ENCODE peak calls at places on chromosomes 5 and 9, in nine cellular contexts. X is neural crest cell, A is AG10803, K is H9, P is SK-N-SH, C is transverse colon, V is IMR-90, M is PC-3, R is cardiac fibroblast. E is an unnamed sample.

GRCh38 chr5:104344809-104345512 is 782.4 kb upstream of the NUDT12 start:
- DNase-seq in R (peak), C (no peak), M (peak), X (no peak), P (no peak), K (no peak), A (peak), V (peak), E (peak)

GRCh38 chr5:4905674-4906528 is 234.2 kb upstream of the ADAMTS16 start:
- DNase-seq in P (peak), K (peak), A (no peak), V (no peak), C (peak), X (no peak), R (no peak), M (no peak), E (no peak)

GRCh38 chr5:21646469-21646868 is 1206.7 kb downstream of the CDH12 start:
- DNase-seq in K (no peak), A (no peak), X (no peak), R (no peak), C (no peak), P (no peak), V (peak), M (peak), E (no peak)

GRCh38 chr5:92378961-92379611 is 996.0 kb upstream of the ARRDC3 start:
- DNase-seq in X (no peak), V (peak), R (peak), A (no peak), K (peak), P (no peak), M (peak), C (no peak), E (peak)

GRCh38 chr9:127283917-127284316 is 19.3 kb downstream of the GARNL3 start:
- DNase-seq in P (no peak), C (peak), X (no peak), A (peak), M (peak), R (peak), V (peak), K (no peak), E (peak)

GRCh38 chr9:9352877-9353481 is 1259.8 kb downstream of the PTPRD start:
- DNase-seq in V (no peak), C (no peak), P (no peak), R (peak), M (peak), A (no peak), X (peak), K (no peak), E (no peak)

GRCh38 chr5:111582962-111583669 is 70.8 kb upstream of the STARD4 start:
- DNase-seq in A (peak), M (no peak), V (peak), X (no peak), P (no peak), R (peak), K (no peak), C (no peak), E (no peak)

GRCh38 chr5:55899344-55899743 is 48.2 kb downstream of the IL31RA start:
- DNase-seq in K (no peak), A (peak), P (no peak), V (peak), C (no peak), R (peak), M (peak), X (no peak), E (no peak)

GRCh38 chr9:9598723-9599122 is 1014.1 kb downstream of the PTPRD start:
- DNase-seq in K (no peak), R (no peak), X (no peak), A (no peak), P (no peak), M (no peak), V (no peak), C (no peak), E (no peak)

GRCh38 chr5:2415678-2416077 is 335.8 kb downstream of the IRX2 start:
- DNase-seq in C (no peak), M (no peak), K (peak), R (no peak), A (no peak), V (no peak), X (no peak), P (peak), E (no peak)

GRCh38 chr9:117019242-117019641 is 332.1 kb downstream of the TRIM32 start:
- DNase-seq in V (no peak), C (no peak), P (no peak), R (no peak), A (no peak), K (no peak), X (no peak), M (no peak), E (no peak)

GRCh38 chr9:74073897-74074296 is 423.2 kb upstream of the RORB start:
- DNase-seq in X (no peak), R (no peak), M (no peak), K (no peak), A (no peak), C (no peak), V (no peak), P (no peak), E (no peak)

GRCh38 chr5:24163091-24163490 is 481.7 kb downstream of the CDH10 start:
- DNase-seq in C (no peak), R (no peak), V (no peak), P (no peak), A (no peak), X (no peak), K (no peak), M (peak), E (no peak)

GRCh38 chr5:110815916-110816605 is 77.3 kb downstream of the SLC25A46 start:
- DNase-seq in V (peak), C (no peak), P (no peak), R (peak), M (no peak), K (no peak), X (no peak), A (no peak), E (no peak)

GRCh38 chr5:97142521-97143254 is at the start of gene LIX1:
- DNase-seq in P (peak), K (peak), X (peak), V (peak), R (peak), C (peak), M (peak), A (peak), E (peak)

GRCh38 chr9:117434568-117434967 is 19.7 kb upstream of the ASTN2 start:
- DNase-seq in R (no peak), C (no peak), M (no peak), A (no peak), V (no peak), K (peak), X (no peak), P (no peak), E (no peak)

GRCh38 chr9:124278054-124278540 is 20.3 kb downstream of the NEK6 start:
- DNase-seq in X (no peak), V (no peak), C (no peak), P (no peak), A (no peak), R (no peak), K (no peak), M (no peak), E (no peak)

GRCh38 chr9:14313951-14314423 is at the start of gene NFIB:
- DNase-seq in R (peak), X (peak), A (no peak), K (peak), C (peak), V (peak), P (peak), M (peak), E (peak)

GRCh38 chr5:16536246-16536645 is 70.6 kb upstream of the ZNF622 start:
- DNase-seq in K (no peak), X (no peak), M (peak), A (peak), C (no peak), R (no peak), V (peak), P (no peak), E (no peak)

GRCh38 chr9:101738566-101739183 is at the start of gene GRIN3A:
- DNase-seq in X (peak), R (no peak), P (peak), C (peak), K (peak), M (no peak), A (no peak), V (no peak), E (peak)

GRCh38 chr9:108672475-108673065 is 183.2 kb downstream of the ACTL7B start:
- DNase-seq in V (no peak), X (no peak), R (no peak), A (peak), K (no peak), C (no peak), P (no peak), M (peak), E (peak)

GRCh38 chr5:41399840-41400239 is 110.6 kb downstream of the PLCXD3 start:
- DNase-seq in A (no peak), R (no peak), M (no peak), V (no peak), C (no peak), P (no peak), K (no peak), X (no peak), E (no peak)

GRCh38 chr5:134142806-134143205 is 28.3 kb downstream of the TCF7 start:
- DNase-seq in X (no peak), K (peak), C (no peak), P (no peak), A (no peak), V (no peak), R (no peak), M (no peak), E (peak)

GRCh38 chr9:96057155-96057554 is 181.7 kb downstream of the ERCC6L2 start:
- DNase-seq in V (no peak), R (no peak), X (no peak), C (no peak), P (no peak), M (no peak), A (no peak), K (no peak), E (no peak)

GRCh38 chr9:104905153-104905901 is 22.6 kb downstream of the ABCA1 start:
- DNase-seq in A (no peak), X (no peak), M (no peak), P (no peak), R (no peak), K (no peak), V (no peak), C (no peak), E (no peak)

GRCh38 chr5:24444439-24444838 is 200.3 kb downstream of the CDH10 start:
- DNase-seq in A (no peak), P (no peak), C (no peak), X (no peak), V (no peak), R (no peak), M (no peak), K (no peak), E (no peak)

GRCh38 chr5:15933481-15934207 is 245.9 kb downstream of the MARCHF11 start:
- DNase-seq in V (no peak), C (no peak), M (no peak), K (no peak), X (no peak), R (peak), A (no peak), P (no peak), E (no peak)

GRCh38 chr5:124655943-124656459 is 90.4 kb downstream of the ZNF608 start:
- DNase-seq in A (peak), K (no peak), M (peak), P (peak), X (no peak), C (peak), V (peak), R (peak), E (no peak)

GRCh38 chr5:139854953-139855352 is 59.3 kb downstream of the PSD2 start:
- DNase-seq in X (no peak), V (no peak), P (no peak), K (no peak), M (no peak), A (no peak), C (no peak), R (no peak), E (no peak)

GRCh38 chr5:158623971-158624370 is 475.7 kb downstream of the EBF1 start:
- DNase-seq in A (no peak), X (no peak), P (no peak), V (no peak), K (no peak), M (no peak), R (no peak), C (no peak), E (peak)

GRCh38 chr5:56951131-56951945 is 585 bp downstream of the MIER3 start:
- DNase-seq in M (no peak), K (peak), P (peak), X (peak), R (peak), C (peak), V (no peak), A (peak), E (peak)

GRCh38 chr5:172403191-172403794 is 51.0 kb downstream of the SH3PXD2B start:
- DNase-seq in A (peak), R (peak), C (peak), M (no peak), P (no peak), K (no peak), X (peak), V (peak), E (no peak)

GRCh38 chr9:119487118-119487827 is 118.0 kb upstream of the BRINP1 start:
- DNase-seq in C (no peak), R (no peak), M (no peak), X (no peak), V (no peak), A (no peak), P (no peak), K (no peak), E (no peak)

GRCh38 chr5:6583049-6583880 is 49.6 kb downstream of the NSUN2 start:
- DNase-seq in M (no peak), C (peak), X (peak), K (peak), P (peak), R (peak), A (no peak), V (no peak), E (peak)

GRCh38 chr9:125884196-125884595 is 137.0 kb downstream of the PBX3 start:
- DNase-seq in P (no peak), M (no peak), A (peak), C (no peak), R (no peak), X (no peak), K (no peak), V (no peak), E (no peak)

GRCh38 chr5:135657536-135658307 is 78.9 kb upstream of the CXCL14 start:
- DNase-seq in X (no peak), P (no peak), C (no peak), K (no peak), A (no peak), V (no peak), M (no peak), R (no peak), E (no peak)

GRCh38 chr5:135650081-135650480 is 71.3 kb upstream of the CXCL14 start:
- DNase-seq in A (no peak), C (no peak), K (no peak), X (no peak), V (no peak), M (no peak), P (no peak), R (no peak), E (no peak)

GRCh38 chr5:135651156-135651555 is 72.4 kb upstream of the CXCL14 start:
- DNase-seq in K (no peak), P (no peak), A (no peak), X (no peak), C (no peak), V (peak), M (peak), R (no peak), E (no peak)

GRCh38 chr5:135655326-135655725 is 76.5 kb upstream of the CXCL14 start:
- DNase-seq in V (no peak), R (no peak), P (no peak), C (no peak), X (no peak), K (no peak), A (no peak), M (no peak), E (no peak)

GRCh38 chr5:135654646-135655045 is 75.9 kb upstream of the CXCL14 start:
- DNase-seq in A (no peak), R (no peak), K (no peak), P (no peak), M (no peak), V (no peak), C (no peak), X (no peak), E (no peak)
- TF ChIP-seq CTCF in A (no peak), R (no peak), K (no peak), P (no peak), M (no peak), V (no peak), C (no peak), X (no peak), E (no peak)

DNA sequence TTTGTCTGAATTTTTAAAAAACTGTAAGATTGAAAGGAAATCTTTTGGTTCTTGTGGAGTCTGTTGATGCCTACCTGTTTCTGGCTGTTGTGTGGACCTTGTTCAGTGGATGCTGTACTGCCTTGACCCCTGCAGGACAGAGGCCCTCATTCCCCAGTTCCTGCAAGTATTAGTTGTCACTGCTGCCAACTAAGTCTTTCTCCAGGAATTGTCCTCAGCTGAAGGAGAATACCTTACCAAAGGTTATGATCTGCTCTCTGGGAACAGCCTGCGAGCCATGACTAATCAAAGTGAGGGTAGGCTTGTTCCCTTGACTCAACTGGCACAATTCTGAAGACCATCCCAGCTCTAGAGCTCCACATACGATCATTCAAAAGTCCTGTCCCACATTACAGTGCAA is 145.3 kb upstream of the FST start:
- DNase-seq in V (peak), C (no peak), M (peak), A (peak), P (no peak), K (peak), R (peak), X (no peak), E (peak)
- TF ChIP-seq CTCF in V (peak), C (no peak), M (peak), A (peak), P (peak), K (peak), R (peak), X (no peak), E (peak)

GRCh38 chr9:75588808-75589207 is 301.7 kb upstream of the PCSK5 start:
- DNase-seq in V (no peak), X (no peak), M (peak), K (no peak), A (no peak), P (peak), R (no peak), C (no peak), E (no peak)
- TF ChIP-seq CTCF in V (peak), X (peak), M (no peak), K (peak), A (peak), P (no peak), R (peak), C (peak), E (peak)

DNA sequence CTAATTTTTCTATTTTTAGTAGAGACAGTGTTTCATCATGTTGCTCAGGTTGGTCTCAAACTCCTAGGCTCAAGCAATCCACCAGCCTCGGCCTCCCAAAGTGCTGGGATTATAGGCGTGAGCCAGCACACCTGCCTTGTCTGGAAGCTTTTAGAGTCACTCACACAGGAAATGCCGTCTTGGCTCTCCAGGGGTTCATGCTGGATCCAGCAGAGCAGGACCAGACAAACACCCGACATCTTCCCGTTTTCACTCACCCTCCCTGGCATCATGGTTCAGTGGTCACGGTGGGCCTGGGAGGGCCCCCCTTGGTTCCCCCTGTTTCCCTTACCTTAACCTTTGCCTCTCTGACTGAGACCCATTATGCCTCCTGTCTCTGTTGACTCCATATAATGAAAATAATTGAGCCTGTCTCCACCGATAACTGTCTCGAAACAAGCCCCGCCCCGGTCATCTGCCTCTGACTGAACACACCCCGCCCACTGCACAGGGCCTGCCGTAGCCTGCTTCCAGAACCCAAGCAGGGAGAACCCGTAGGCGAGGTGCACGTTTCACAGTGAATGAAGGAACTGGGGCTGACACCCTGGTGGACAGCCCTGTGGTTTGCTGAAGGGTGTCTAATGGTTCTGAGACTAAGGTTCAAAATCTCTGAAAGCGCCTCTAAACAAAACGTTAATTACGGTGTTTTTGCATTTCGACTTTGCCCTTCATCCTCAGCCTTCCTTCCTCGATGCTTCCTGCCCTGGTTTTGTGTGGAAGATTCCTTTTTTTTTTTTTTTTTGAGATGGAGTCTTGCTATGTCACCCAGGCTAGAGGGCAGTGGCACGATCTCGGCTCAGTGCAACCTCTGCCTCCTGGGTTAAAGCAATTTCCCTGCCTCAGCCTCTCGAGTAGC is 39.7 kb upstream of the SPRY4 start:
- DNase-seq in A (no peak), R (no peak), M (no peak), P (no peak), C (peak), X (no peak), K (peak), V (no peak), E (peak)
- TF ChIP-seq CTCF in A (no peak), R (no peak), M (no peak), P (no peak), C (no peak), X (no peak), K (peak), V (no peak), E (no peak)

GRCh38 chr9:7370378-7370777 is 429.2 kb downstream of the DMAC1 start:
- DNase-seq in R (peak), K (no peak), M (no peak), P (no peak), X (no peak), A (no peak), V (no peak), C (no peak), E (no peak)
- TF ChIP-seq CTCF in R (no peak), K (no peak), M (no peak), P (no peak), X (no peak), A (no peak), V (no peak), C (no peak), E (no peak)

GRCh38 chr9:33923079-33923478 is 106.1 kb downstream of the UBE2R2 start:
- DNase-seq in V (no peak), X (no peak), M (no peak), R (no peak), C (no peak), K (no peak), P (no peak), A (no peak), E (no peak)
- TF ChIP-seq CTCF in V (no peak), X (no peak), M (no peak), R (no peak), C (no peak), K (no peak), P (no peak), A (no peak), E (no peak)

E was measured in WERI-Rb-1.